ENCODE peak calls at places on chromosomes 4 and X, in seven cellular contexts. One of them, this sample, is unnamed.

GRCh38 chrX:131831185-131831520 is 191.9 kb upstream of the STK26 start:
- DNase-seq in A549: no peak
- DNase-seq in K562: no peak
- DNase-seq in HepG2: no peak
- DNase-seq in GM12878: no peak
- DNase-seq in IMR-90: peak; percentile 3
- DNase-seq in HCT116: no peak
- DNase-seq in this sample: no peak

GRCh38 chr4:79455216-79455615 is 47.2 kb upstream of the GK2 start:
- DNase-seq in IMR-90: no peak
- DNase-seq in HepG2: no peak
- DNase-seq in HCT116: no peak
- DNase-seq in A549: no peak
- DNase-seq in K562: no peak
- DNase-seq in GM12878: no peak
- DNase-seq in this sample: no peak

GRCh38 chrX:2283111-2283847 is 217.5 kb downstream of the DHRSX start:
- DNase-seq in IMR-90: no peak
- DNase-seq in K562: no peak
- DNase-seq in HepG2: no peak
- DNase-seq in A549: no peak
- DNase-seq in GM12878: no peak
- DNase-seq in HCT116: no peak
- DNase-seq in this sample: no peak

GRCh38 chr4:98887137-98887536 is 41.8 kb downstream of the EIF4E start:
- DNase-seq in A549: no peak
- DNase-seq in HCT116: no peak
- DNase-seq in HepG2: no peak
- DNase-seq in IMR-90: no peak
- DNase-seq in K562: no peak
- DNase-seq in GM12878: no peak
- DNase-seq in this sample: no peak

GRCh38 chrX:1394731-1395501 is 3.0 kb upstream of the SLC25A6 start:
- DNase-seq in K562: peak; percentile 32
- DNase-seq in HepG2: no peak
- DNase-seq in GM12878: no peak
- DNase-seq in IMR-90: no peak
- DNase-seq in HCT116: no peak
- DNase-seq in A549: no peak
- DNase-seq in this sample: no peak

GRCh38 chr4:122845066-122845465 is 18.4 kb downstream of the FGF2 start:
- DNase-seq in GM12878: no peak
- DNase-seq in HCT116: no peak
- DNase-seq in A549: no peak
- DNase-seq in HepG2: no peak
- DNase-seq in IMR-90: peak; percentile 59
- DNase-seq in K562: no peak
- DNase-seq in this sample: no peak

GRCh38 chr4:122663814-122664610 is 43.1 kb upstream of the IL21 start:
- DNase-seq in GM12878: no peak
- DNase-seq in K562: no peak
- DNase-seq in A549: no peak
- DNase-seq in HCT116: no peak
- DNase-seq in HepG2: no peak
- DNase-seq in IMR-90: peak; percentile 49
- DNase-seq in this sample: no peak

GRCh38 chr4:85672116-85672515 is 197.2 kb downstream of the ARHGAP24 start:
- DNase-seq in A549: no peak
- DNase-seq in IMR-90: no peak
- DNase-seq in HCT116: no peak
- DNase-seq in HepG2: no peak
- DNase-seq in GM12878: no peak
- DNase-seq in K562: no peak
- DNase-seq in this sample: no peak

GRCh38 chr4:9946171-9946570 is 75.1 kb downstream of the SLC2A9 start:
- DNase-seq in K562: no peak
- DNase-seq in IMR-90: no peak
- DNase-seq in HCT116: no peak
- DNase-seq in HepG2: no peak
- DNase-seq in GM12878: no peak
- DNase-seq in A549: no peak
- DNase-seq in this sample: no peak

GRCh38 chr4:10115657-10116624 is 658 bp downstream of the WDR1 start:
- DNase-seq in K562: peak; percentile 79
- DNase-seq in HCT116: peak; percentile 28
- DNase-seq in HepG2: peak; percentile 58
- DNase-seq in IMR-90: no peak
- DNase-seq in GM12878: peak; percentile 23
- DNase-seq in A549: peak; percentile 62
- DNase-seq in this sample: no peak

GRCh38 chrX:44440006-44440405 is 96.5 kb upstream of the EFHC2 start:
- DNase-seq in HepG2: no peak
- DNase-seq in GM12878: no peak
- DNase-seq in A549: no peak
- DNase-seq in IMR-90: no peak
- DNase-seq in HCT116: no peak
- DNase-seq in K562: no peak
- DNase-seq in this sample: no peak

GRCh38 chrX:3520987-3521875 is 174.8 kb upstream of the MXRA5 start:
- DNase-seq in GM12878: no peak
- DNase-seq in A549: no peak
- DNase-seq in K562: no peak
- DNase-seq in IMR-90: peak; percentile 57
- DNase-seq in HCT116: no peak
- DNase-seq in HepG2: no peak
- DNase-seq in this sample: no peak

GRCh38 chr4:186643501-186644315 is 79.9 kb downstream of the FAT1 start:
- DNase-seq in IMR-90: peak; percentile 89
- DNase-seq in A549: peak; percentile 32
- DNase-seq in K562: no peak
- DNase-seq in HepG2: peak; percentile 94
- DNase-seq in GM12878: no peak
- DNase-seq in HCT116: no peak
- DNase-seq in this sample: no peak

GRCh38 chr4:185625503-185625902 is 90.2 kb upstream of the PDLIM3 start:
- DNase-seq in A549: no peak
- DNase-seq in IMR-90: no peak
- DNase-seq in K562: no peak
- DNase-seq in HepG2: no peak
- DNase-seq in GM12878: no peak
- DNase-seq in HCT116: no peak
- DNase-seq in this sample: no peak

GRCh38 chr4:158581161-158581560 is 59.5 kb downstream of the RXFP1 start:
- DNase-seq in IMR-90: peak; percentile 41
- DNase-seq in GM12878: no peak
- DNase-seq in K562: no peak
- DNase-seq in HCT116: no peak
- DNase-seq in HepG2: no peak
- DNase-seq in A549: no peak
- DNase-seq in this sample: no peak

GRCh38 chrX:105837227-105837626 is 14.9 kb downstream of the NRK start:
- DNase-seq in HepG2: no peak
- DNase-seq in A549: no peak
- DNase-seq in HCT116: no peak
- DNase-seq in IMR-90: peak; percentile 78
- DNase-seq in K562: no peak
- DNase-seq in GM12878: no peak
- DNase-seq in this sample: no peak
- TF ChIP-seq CEBPB in HepG2: no peak
- TF ChIP-seq CEBPB in A549: no peak
- TF ChIP-seq CEBPB in HCT116: no peak
- TF ChIP-seq CEBPB in IMR-90: no peak
- TF ChIP-seq CEBPB in K562: no peak
- TF ChIP-seq CEBPB in GM12878: no peak
- TF ChIP-seq CEBPB in this sample: no peak

GRCh38 chr4:165508372-165509120 is 129.7 kb downstream of the CPE start:
- DNase-seq in K562: no peak
- DNase-seq in HepG2: peak; percentile 24
- DNase-seq in GM12878: no peak
- DNase-seq in IMR-90: no peak
- DNase-seq in A549: no peak
- DNase-seq in HCT116: no peak
- DNase-seq in this sample: no peak

GRCh38 chr4:165516281-165516833 is 137.5 kb downstream of the CPE start:
- DNase-seq in IMR-90: no peak
- DNase-seq in K562: no peak
- DNase-seq in HepG2: no peak
- DNase-seq in A549: no peak
- DNase-seq in GM12878: no peak
- DNase-seq in HCT116: no peak
- DNase-seq in this sample: no peak

GRCh38 chr4:165515201-165515600 is 136.4 kb downstream of the CPE start:
- DNase-seq in HepG2: no peak
- DNase-seq in K562: no peak
- DNase-seq in IMR-90: no peak
- DNase-seq in A549: no peak
- DNase-seq in GM12878: no peak
- DNase-seq in HCT116: no peak
- DNase-seq in this sample: no peak

GRCh38 chr4:165514739-165515138 is 135.9 kb downstream of the CPE start:
- DNase-seq in HCT116: no peak
- DNase-seq in HepG2: no peak
- DNase-seq in K562: no peak
- DNase-seq in IMR-90: no peak
- DNase-seq in A549: no peak
- DNase-seq in GM12878: no peak
- DNase-seq in this sample: no peak

GRCh38 chr4:165512464-165512863 is 133.7 kb downstream of the CPE start:
- DNase-seq in GM12878: no peak
- DNase-seq in HCT116: no peak
- DNase-seq in HepG2: no peak
- DNase-seq in K562: no peak
- DNase-seq in IMR-90: no peak
- DNase-seq in A549: no peak
- DNase-seq in this sample: no peak
- TF ChIP-seq CEBPB in GM12878: no peak
- TF ChIP-seq CEBPB in HCT116: no peak
- TF ChIP-seq CEBPB in HepG2: no peak
- TF ChIP-seq CEBPB in K562: no peak
- TF ChIP-seq CEBPB in IMR-90: no peak
- TF ChIP-seq CEBPB in A549: no peak
- TF ChIP-seq CEBPB in this sample: no peak

GRCh38 chrX:105191878-105192277 is 28.6 kb downstream of the TEX13A start:
- DNase-seq in K562: peak; percentile 6
- DNase-seq in HepG2: no peak
- DNase-seq in IMR-90: no peak
- DNase-seq in A549: no peak
- DNase-seq in HCT116: no peak
- DNase-seq in GM12878: no peak
- DNase-seq in this sample: no peak

GRCh38 chrX:105190252-105190853 is 30.1 kb downstream of the TEX13A start:
- DNase-seq in GM12878: no peak
- DNase-seq in K562: peak; percentile 26
- DNase-seq in HepG2: no peak
- DNase-seq in IMR-90: peak; percentile 6
- DNase-seq in HCT116: no peak
- DNase-seq in A549: no peak
- DNase-seq in this sample: peak; percentile 50

GRCh38 chrX:105189093-105189492 is 31.4 kb downstream of the TEX13A start:
- DNase-seq in IMR-90: no peak
- DNase-seq in HCT116: no peak
- DNase-seq in HepG2: no peak
- DNase-seq in GM12878: no peak
- DNase-seq in K562: no peak
- DNase-seq in A549: no peak
- DNase-seq in this sample: no peak
- TF ChIP-seq CEBPB in IMR-90: no peak
- TF ChIP-seq CEBPB in HCT116: no peak
- TF ChIP-seq CEBPB in HepG2: no peak
- TF ChIP-seq CEBPB in GM12878: no peak
- TF ChIP-seq CEBPB in K562: no peak
- TF ChIP-seq CEBPB in A549: no peak
- TF ChIP-seq CEBPB in this sample: no peak

DNA sequence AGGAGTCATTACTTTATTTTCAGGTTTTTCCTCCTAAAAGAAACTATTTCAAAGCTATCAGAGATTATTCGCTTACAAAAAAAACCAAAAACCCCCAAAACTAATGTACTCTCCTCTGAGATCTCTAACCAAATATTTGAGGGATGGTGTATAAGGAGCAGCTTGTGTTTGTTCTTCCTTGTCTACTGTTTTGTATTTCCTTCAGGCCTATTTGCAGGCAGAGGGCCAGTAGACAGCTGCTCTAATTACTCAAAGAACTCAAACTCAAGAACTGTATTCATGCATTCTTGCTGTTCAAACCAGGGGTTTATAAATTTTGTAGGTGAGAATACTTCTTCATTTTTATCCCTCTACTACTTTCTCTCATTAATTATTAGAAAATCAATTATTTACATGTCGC is 51.3 kb downstream of the SH3RF1 start:
- DNase-seq in K562: no peak
- DNase-seq in HCT116: no peak
- DNase-seq in IMR-90: no peak
- DNase-seq in HepG2: no peak
- DNase-seq in GM12878: no peak
- DNase-seq in A549: no peak
- DNase-seq in this sample: no peak
- TF ChIP-seq CEBPB in K562: no peak
- TF ChIP-seq CEBPB in HCT116: no peak
- TF ChIP-seq CEBPB in IMR-90: no peak
- TF ChIP-seq CEBPB in HepG2: no peak
- TF ChIP-seq CEBPB in GM12878: no peak
- TF ChIP-seq CEBPB in A549: no peak
- TF ChIP-seq CEBPB in this sample: no peak

GRCh38 chr4:3829954-3830773 is 64.0 kb downstream of the ADRA2C start:
- DNase-seq in GM12878: no peak
- DNase-seq in IMR-90: no peak
- DNase-seq in A549: no peak
- DNase-seq in HCT116: no peak
- DNase-seq in K562: no peak
- DNase-seq in HepG2: peak; percentile 79
- DNase-seq in this sample: no peak

GRCh38 chr4:3829211-3829953 is 63.2 kb downstream of the ADRA2C start:
- DNase-seq in GM12878: no peak
- DNase-seq in HepG2: no peak
- DNase-seq in A549: no peak
- DNase-seq in IMR-90: no peak
- DNase-seq in K562: no peak
- DNase-seq in HCT116: no peak
- DNase-seq in this sample: no peak

GRCh38 chr4:3831529-3832150 is 65.5 kb downstream of the ADRA2C start:
- DNase-seq in K562: no peak
- DNase-seq in GM12878: no peak
- DNase-seq in A549: no peak
- DNase-seq in IMR-90: no peak
- DNase-seq in HCT116: no peak
- DNase-seq in HepG2: no peak
- DNase-seq in this sample: no peak

GRCh38 chr4:3832536-3833220 is 66.5 kb downstream of the ADRA2C start:
- DNase-seq in A549: no peak
- DNase-seq in HepG2: no peak
- DNase-seq in K562: no peak
- DNase-seq in IMR-90: no peak
- DNase-seq in HCT116: no peak
- DNase-seq in GM12878: no peak
- DNase-seq in this sample: no peak

GRCh38 chr4:3830774-3831528 is 64.8 kb downstream of the ADRA2C start:
- DNase-seq in GM12878: no peak
- DNase-seq in HCT116: no peak
- DNase-seq in A549: no peak
- DNase-seq in K562: peak; percentile 8
- DNase-seq in IMR-90: no peak
- DNase-seq in HepG2: peak; percentile 91
- DNase-seq in this sample: no peak
- TF ChIP-seq CEBPB in GM12878: no peak
- TF ChIP-seq CEBPB in HCT116: no peak
- TF ChIP-seq CEBPB in A549: no peak
- TF ChIP-seq CEBPB in K562: no peak
- TF ChIP-seq CEBPB in IMR-90: no peak
- TF ChIP-seq CEBPB in HepG2: no peak
- TF ChIP-seq CEBPB in this sample: no peak

This sample was measured in H1.